ENCODE peak calls at places on chromosomes 11 and 22, in nine cellular contexts. H, L, E, A, U, M, Z, G and O are unnamed samples.

GRCh38 chr11:8593455-8593854 is 573 bp downstream of the STK33 start:
- DNase-seq in M (no peak), H (no peak), Z (no peak), G (no peak), E (no peak), U (no peak), L (no peak), A (no peak), O (no peak)

GRCh38 chr11:73350908-73351636 is 25.1 kb upstream of the RELT start:
- DNase-seq in M (peak; percentile 72), Z (no peak), G (peak; percentile 56), H (no peak), L (no peak), A (peak; percentile 63), E (peak; percentile 79), U (no peak), O (no peak)

GRCh38 chr11:9982127-9982795 is 311.8 kb downstream of the SBF2 start:
- DNase-seq in A (no peak), Z (no peak), E (no peak), H (no peak), L (no peak), M (no peak), U (no peak), G (no peak), O (no peak)

GRCh38 chr11:132430352-132431091 is 1060.1 kb downstream of the NTM start:
- DNase-seq in G (no peak), A (no peak), E (no peak), H (no peak), L (no peak), U (peak; percentile 55), Z (no peak), M (no peak), O (no peak)

GRCh38 chr11:69378303-69379141 is 84.6 kb downstream of the MYEOV start:
- DNase-seq in E (peak; percentile 53), Z (peak; percentile 40), H (no peak), G (no peak), M (no peak), U (peak; percentile 35), L (no peak), A (no peak), O (peak; percentile 41)

GRCh38 chr11:87265915-87266314 is 228.2 kb downstream of the TMEM135 start:
- DNase-seq in A (no peak), Z (no peak), G (no peak), H (no peak), L (no peak), M (no peak), U (no peak), E (no peak), O (no peak)

GRCh38 chr11:75326439-75326810 is 25.0 kb downstream of the ARRB1 start:
- DNase-seq in H (no peak), U (no peak), A (no peak), L (no peak), M (no peak), Z (no peak), E (no peak), G (no peak), O (no peak)

GRCh38 chr22:27988704-27989103 is 69.6 kb upstream of the PITPNB start:
- DNase-seq in U (no peak), G (peak; percentile 15), Z (peak; percentile 21), E (no peak), L (no peak), A (no peak), M (no peak), H (no peak), O (no peak)

GRCh38 chr22:30290679-30291333 is 1.5 kb upstream of the CASTOR1 start:
- DNase-seq in M (peak; percentile 87), L (peak; percentile 93), G (no peak), U (peak; percentile 90), H (peak; percentile 75), Z (peak; percentile 88), E (peak; percentile 97), A (no peak), O (no peak)

GRCh38 chr11:65399249-65399648 is 12.8 kb downstream of the FRMD8 start:
- DNase-seq in M (no peak), E (no peak), A (no peak), G (no peak), U (no peak), H (no peak), Z (no peak), L (no peak), O (no peak)

GRCh38 chr11:72553748-72554147 is 119.4 kb upstream of the CLPB start:
- DNase-seq in A (no peak), L (no peak), E (no peak), H (no peak), G (peak; percentile 66), Z (no peak), U (no peak), M (no peak), O (no peak)

GRCh38 chr11:94544832-94545640 is 1.3 kb downstream of the FUT4 start:
- DNase-seq in H (no peak), E (peak; percentile 69), A (no peak), G (peak; percentile 46), U (peak; percentile 62), Z (peak; percentile 70), L (peak; percentile 21), M (peak; percentile 63), O (peak; percentile 54)

DNA sequence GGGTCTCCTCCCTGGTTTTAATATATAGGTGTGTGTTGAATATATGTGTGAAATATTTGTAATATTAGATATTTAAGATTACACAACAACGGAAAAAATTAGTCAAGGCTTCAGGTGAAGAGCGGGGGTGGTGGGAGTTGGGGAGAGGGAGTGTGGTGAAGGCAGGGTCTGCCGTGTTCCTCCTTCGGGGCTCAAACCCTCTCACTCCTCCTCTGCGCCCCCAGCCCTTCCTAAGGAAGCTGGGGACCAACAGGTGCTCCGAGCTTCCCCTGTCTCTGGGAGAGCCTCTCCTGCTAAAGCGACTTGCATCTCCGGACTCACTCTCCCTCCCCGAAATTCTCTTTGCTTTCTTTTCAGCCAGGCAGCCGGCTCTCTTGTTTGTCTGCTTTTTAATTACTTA is 950 bp upstream of the CADM1 start:
- DNase-seq in L (peak; percentile 11), H (no peak), E (no peak), M (no peak), A (no peak), G (no peak), Z (no peak), U (no peak), O (no peak)
- H3K4me1 ChIP-seq in L (peaks cover 4% of the 10 kb centered on the region), H (no peaks in the 10 kb centered on the region), E (no peaks in the 10 kb centered on the region), M (peaks cover 26% of the 10 kb centered on the region), A (peaks cover 17% of the 10 kb centered on the region), G (no peaks in the 10 kb centered on the region), Z (no peaks in the 10 kb centered on the region), U (peaks cover 6% of the 10 kb centered on the region), O (no peaks in the 10 kb centered on the region)

GRCh38 chr11:130025371-130025770 is 22.7 kb upstream of the PRDM10 start:
- DNase-seq in U (no peak), L (no peak), E (no peak), G (no peak), H (no peak), A (no peak), M (no peak), Z (no peak), O (no peak)

GRCh38 chr11:130024356-130024755 is 21.7 kb upstream of the PRDM10 start:
- DNase-seq in H (no peak), G (no peak), Z (no peak), M (no peak), U (no peak), L (no peak), E (no peak), A (no peak), O (no peak)

GRCh38 chr11:130022799-130023198 is 20.2 kb upstream of the PRDM10 start:
- DNase-seq in E (no peak), A (no peak), U (no peak), H (no peak), G (no peak), L (no peak), M (no peak), Z (no peak), O (no peak)

GRCh38 chr11:130020323-130020722 is 17.7 kb upstream of the PRDM10 start:
- DNase-seq in H (no peak), L (no peak), Z (no peak), A (no peak), G (no peak), E (no peak), U (no peak), M (no peak), O (no peak)

GRCh38 chr11:130023204-130023603 is 20.6 kb upstream of the PRDM10 start:
- DNase-seq in Z (no peak), L (no peak), G (no peak), U (no peak), M (no peak), E (no peak), A (no peak), H (no peak), O (peak; percentile 75)
- H3K27ac ChIP-seq in Z (no peak overlapping the region), L (no peak overlapping the region), G (no peak overlapping the region), U (no peak overlapping the region), M (no peak overlapping the region), E (no peak overlapping the region), A (no peak overlapping the region), H (no peak overlapping the region), O (peak overlapping the region; percentile 82)

DNA sequence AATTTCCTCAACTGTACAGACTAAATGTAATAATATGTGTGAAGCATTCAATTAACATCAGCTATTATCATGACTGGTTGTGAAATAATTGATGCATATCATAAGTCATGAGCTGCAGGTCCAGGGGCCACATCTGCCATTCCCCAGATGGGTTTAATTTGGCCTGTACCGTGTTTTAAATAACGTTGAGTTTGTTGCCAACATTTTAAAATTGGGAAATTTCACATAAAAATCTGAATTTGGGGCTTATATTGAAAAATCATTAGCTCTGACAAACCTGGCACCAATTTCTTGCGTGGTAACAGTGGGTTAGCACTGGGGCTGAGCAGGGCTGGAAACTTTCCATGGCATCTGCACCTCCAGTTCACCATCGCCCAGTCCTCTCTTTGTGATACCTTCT is 193.9 kb downstream of the SNX19 start:
- DNase-seq in U (no peak), G (no peak), E (no peak), H (no peak), Z (no peak), A (no peak), L (no peak), M (no peak), O (no peak)
- TF ChIP-seq CTCF in U (no peak), G (no peak), E (no peak), H (no peak), Z (no peak), A (no peak), L (no peak), M (no peak), O (no peak)

GRCh38 chr11:122138759-122139594 is 23.0 kb upstream of the BLID start:
- DNase-seq in M (no peak), A (no peak), Z (no peak), L (no peak), G (no peak), U (no peak), H (no peak), E (no peak), O (no peak)

GRCh38 chr11:122140535-122140934 is 24.5 kb upstream of the BLID start:
- DNase-seq in U (no peak), G (no peak), Z (no peak), L (no peak), A (no peak), E (no peak), M (no peak), H (no peak), O (no peak)

GRCh38 chr11:122144752-122145151 is 28.7 kb upstream of the BLID start:
- DNase-seq in Z (no peak), H (no peak), M (no peak), U (no peak), G (no peak), E (no peak), A (no peak), L (no peak), O (no peak)

GRCh38 chr11:122139595-122139866 is 23.5 kb upstream of the BLID start:
- DNase-seq in M (no peak), H (no peak), U (no peak), G (no peak), Z (no peak), A (no peak), L (no peak), E (no peak), O (no peak)

GRCh38 chr11:122141757-122142156 is 25.7 kb upstream of the BLID start:
- DNase-seq in M (no peak), G (no peak), U (no peak), L (no peak), H (no peak), Z (no peak), E (no peak), A (no peak), O (no peak)
- H3K4me1 ChIP-seq in M (peaks cover 17% of the 10 kb centered on the region), G (no peaks in the 10 kb centered on the region), U (no peaks in the 10 kb centered on the region), L (peaks cover 2% of the 10 kb centered on the region), H (peaks cover 3% of the 10 kb centered on the region), Z (no peaks in the 10 kb centered on the region), E (no peaks in the 10 kb centered on the region), A (no peaks in the 10 kb centered on the region), O (peaks cover 68% of the 10 kb centered on the region)